ENCODE peak calls at places on chromosome 17, in eight cellular contexts. R is keratinocyte, F is neural progenitor cell, V is PC-9, U is HCT116, P is GM12878, I is A673, T is HepG2. S is an unnamed sample.

GRCh38 chr17:17028059-17028877 is 14.0 kb upstream of the MPRIP start:
- DNase-seq in R (peak; percentile 92), F (peak; percentile 89), V (peak; percentile 100), U (peak; percentile 94), P (no peak), I (no peak), T (peak; percentile 94), S (no peak)

GRCh38 chr17:76376318-76377133 is 7.9 kb upstream of the SPHK1 start:
- DNase-seq in R (no peak), F (no peak), V (no peak), U (no peak), P (no peak), I (no peak), T (peak; percentile 100), S (no peak)

GRCh38 chr17:13086142-13086769 is 68.4 kb upstream of the ELAC2 start:
- DNase-seq in R (no peak), F (no peak), V (no peak), U (no peak), P (no peak), I (no peak), T (no peak), S (no peak)

GRCh38 chr17:82236142-82236971 is 7.5 kb downstream of the SLC16A3 start:
- DNase-seq in R (no peak), F (peak; percentile 86), V (peak; percentile 63), U (no peak), P (no peak), I (peak; percentile 84), T (peak; percentile 92), S (peak; percentile 48)

GRCh38 chr17:56297142-56297541 is 143.9 kb downstream of the ANKFN1 start:
- DNase-seq in R (no peak), F (no peak), V (no peak), U (no peak), P (no peak), I (no peak), T (no peak), S (no peak)

GRCh38 chr17:66268247-66268927 is 34.0 kb upstream of the PRKCA start:
- DNase-seq in R (no peak), F (no peak), V (no peak), U (no peak), P (no peak), I (peak; percentile 30), T (no peak), S (no peak)

GRCh38 chr17:18107061-18107460 is 1.5 kb upstream of the MYO15A start:
- DNase-seq in R (no peak), F (no peak), V (no peak), U (no peak), P (no peak), I (no peak), T (no peak), S (no peak)

GRCh38 chr17:36674278-36674650 is 72.9 kb downstream of the MRM1 start:
- DNase-seq in R (no peak), F (no peak), V (no peak), U (no peak), P (no peak), I (no peak), T (no peak), S (no peak)

DNA sequence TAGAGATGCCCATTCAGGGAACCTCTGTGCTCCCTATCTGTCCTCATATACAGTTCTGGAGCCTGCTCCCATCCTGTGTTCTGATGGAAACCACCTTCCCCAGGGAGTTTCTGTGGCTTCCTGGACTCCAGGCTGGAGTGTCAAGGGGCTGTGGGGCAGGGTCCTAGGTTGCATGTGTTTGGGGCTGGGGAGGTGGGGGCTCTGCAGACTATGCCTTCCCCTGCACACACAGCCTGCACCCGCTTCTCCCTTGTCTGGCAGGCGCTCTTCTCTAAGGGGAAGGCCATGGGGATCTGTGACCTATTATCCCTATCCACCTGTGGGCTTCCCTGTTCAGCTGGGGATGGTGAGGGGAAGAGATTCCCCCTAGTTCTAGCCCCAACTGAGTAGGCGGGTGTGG is 14.3 kb downstream of the RARA start:
- DNase-seq in R (no peak), F (no peak), V (no peak), U (no peak), P (no peak), I (no peak), T (no peak), S (no peak)
- TF ChIP-seq CTCF in R (no peak), F (no peak), V (no peak), U (no peak), P (no peak), I (no peak), T (no peak), S (no peak)

GRCh38 chr17:35493040-35493439 is 44.4 kb downstream of the SLFN12L start:
- DNase-seq in R (no peak), F (no peak), V (no peak), U (no peak), P (no peak), I (peak; percentile 11), T (no peak), S (no peak)

GRCh38 chr17:35491417-35491816 is 42.9 kb upstream of the SLFN13 start:
- DNase-seq in R (no peak), F (no peak), V (no peak), U (no peak), P (no peak), I (no peak), T (no peak), S (no peak)

GRCh38 chr17:35486920-35487727 is 38.6 kb upstream of the SLFN13 start:
- DNase-seq in R (no peak), F (no peak), V (no peak), U (no peak), P (peak; percentile 23), I (peak; percentile 62), T (no peak), S (peak; percentile 41)

GRCh38 chr17:35489944-35490343 is 41.4 kb upstream of the SLFN13 start:
- DNase-seq in R (no peak), F (no peak), V (no peak), U (no peak), P (no peak), I (no peak), T (no peak), S (no peak)
- TF ChIP-seq EZH2 in R (no peak), F (peak; percentile 77), V (no peak), U (no peak), P (no peak), I (no peak), T (no peak), S (no peak)

GRCh38 chr17:2029911-2030778 is at the start of gene DPH1:
- DNase-seq in R (no peak), F (peak; percentile 96), V (peak; percentile 91), U (peak; percentile 85), P (peak; percentile 61), I (peak; percentile 94), T (peak; percentile 92), S (peak; percentile 93)
- TF ChIP-seq CTCF in R (peak; percentile 60), F (no peak), V (no peak), U (no peak), P (no peak), I (no peak), T (peak; percentile 35), S (no peak)

GRCh38 chr17:48627242-48627597 is 1.1 kb upstream of the HOXB9 start:
- DNase-seq in R (no peak), F (no peak), V (no peak), U (no peak), P (no peak), I (no peak), T (no peak), S (no peak)
- TF ChIP-seq EZH2 in R (no peak), F (peak; percentile 28), V (no peak), U (no peak), P (no peak), I (no peak), T (no peak), S (no peak)

GRCh38 chr17:58960068-58960467 is 146.6 kb downstream of the TRIM37 start:
- DNase-seq in R (peak; percentile 7), F (no peak), V (peak; percentile 33), U (peak; percentile 63), P (no peak), I (peak; percentile 61), T (peak; percentile 59), S (peak; percentile 10)
- TF ChIP-seq CTCF in R (no peak), F (no peak), V (peak; percentile 49), U (peak; percentile 29), P (peak; percentile 24), I (peak; percentile 47), T (peak; percentile 48), S (peak; percentile 15)

DNA sequence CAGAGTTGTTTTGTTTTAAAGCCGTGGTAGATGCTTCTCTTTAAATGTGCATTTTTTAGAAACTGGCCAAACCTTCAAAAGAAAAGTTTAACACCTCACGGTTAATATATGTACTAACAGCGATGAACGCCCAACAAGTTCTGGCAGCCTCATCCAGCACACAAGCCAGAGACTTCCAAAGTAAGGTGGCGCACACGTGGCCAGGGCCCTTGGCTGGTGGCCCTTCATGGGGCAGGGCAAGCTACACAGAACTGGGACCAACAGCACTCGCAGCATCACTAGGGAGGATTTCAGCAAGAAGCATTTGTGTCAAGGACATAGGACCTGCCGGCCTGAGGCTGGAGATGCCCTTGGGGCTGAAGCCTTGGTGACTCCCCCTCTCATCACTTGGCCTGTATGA is 23.4 kb downstream of the CYB5D2 start:
- DNase-seq in R (no peak), F (no peak), V (no peak), U (no peak), P (no peak), I (no peak), T (no peak), S (no peak)
- TF ChIP-seq EZH2 in R (no peak), F (no peak), V (no peak), U (no peak), P (no peak), I (no peak), T (no peak), S (no peak)

DNA sequence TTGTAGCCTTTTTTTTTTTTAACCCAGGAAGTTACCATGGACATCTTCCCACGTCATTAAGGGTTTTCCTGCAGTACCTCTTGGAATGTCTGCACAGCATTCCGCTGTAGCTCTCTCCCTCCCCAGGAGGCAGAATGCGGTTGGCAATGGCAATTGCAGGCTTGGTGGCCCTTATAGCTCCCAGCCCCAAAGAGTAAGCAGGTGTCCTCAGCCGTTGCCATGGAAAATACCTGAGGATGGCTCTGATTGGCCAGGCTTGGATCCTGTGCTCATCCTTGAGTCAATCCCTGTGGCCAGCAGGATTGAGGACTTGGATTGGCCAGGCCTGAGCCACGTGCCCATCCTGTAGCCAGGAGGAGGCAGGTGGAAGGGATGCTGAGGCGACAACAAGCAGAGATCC is 15.5 kb upstream of the TIMP2 start:
- DNase-seq in R (no peak), F (peak; percentile 23), V (no peak), U (no peak), P (no peak), I (no peak), T (peak; percentile 50), S (no peak)
- TF ChIP-seq CTCF in R (no peak), F (no peak), V (no peak), U (no peak), P (no peak), I (no peak), T (no peak), S (no peak)